ENCODE peak calls at places on chromosomes 16 and 17, in seven cellular contexts. One of them, this sample, is unnamed. For H3K4me1, the result is how much of the 10 kb centered on the place peaks cover.

GRCh38 chr17:47695664-47696376 is 1.9 kb downstream of the TBKBP1 start:
- DNase-seq in heart left ventricle: no peak
- DNase-seq in spleen: no peak
- DNase-seq in stomach: no peak
- DNase-seq in uterus: no peak
- DNase-seq in ovary: no peak
- DNase-seq in left ventricle myocardium inferior: no peak
- DNase-seq in this sample: peak

GRCh38 chr16:81885976-81886586 is 107.0 kb downstream of the PLCG2 start:
- DNase-seq in left ventricle myocardium inferior: no peak
- DNase-seq in spleen: no peak
- DNase-seq in ovary: no peak
- DNase-seq in heart left ventricle: no peak
- DNase-seq in stomach: no peak
- DNase-seq in uterus: no peak
- DNase-seq in this sample: peak

GRCh38 chr16:84829168-84829965 is 9.6 kb downstream of the CRISPLD2 start:
- DNase-seq in spleen: no peak
- DNase-seq in stomach: no peak
- DNase-seq in heart left ventricle: no peak
- DNase-seq in ovary: peak
- DNase-seq in left ventricle myocardium inferior: no peak
- DNase-seq in uterus: peak
- DNase-seq in this sample: peak

GRCh38 chr17:14427914-14428639 is 127.2 kb downstream of the HS3ST3B1 start:
- DNase-seq in heart left ventricle: no peak
- DNase-seq in left ventricle myocardium inferior: no peak
- DNase-seq in ovary: no peak
- DNase-seq in uterus: no peak
- DNase-seq in stomach: no peak
- DNase-seq in spleen: peak
- DNase-seq in this sample: no peak

GRCh38 chr16:6496996-6497395 is 835.6 kb upstream of the RBFOX1 start:
- DNase-seq in stomach: no peak
- DNase-seq in heart left ventricle: no peak
- DNase-seq in left ventricle myocardium inferior: no peak
- DNase-seq in uterus: no peak
- DNase-seq in spleen: no peak
- DNase-seq in ovary: no peak
- DNase-seq in this sample: no peak

GRCh38 chr17:20995873-20996723 is 46.7 kb downstream of the USP22 start:
- DNase-seq in left ventricle myocardium inferior: no peak
- DNase-seq in ovary: no peak
- DNase-seq in heart left ventricle: no peak
- DNase-seq in stomach: no peak
- DNase-seq in uterus: no peak
- DNase-seq in spleen: peak
- DNase-seq in this sample: no peak

GRCh38 chr16:89596061-89596689 is 17.3 kb upstream of the DPEP1 start:
- DNase-seq in spleen: no peak
- DNase-seq in stomach: no peak
- DNase-seq in ovary: no peak
- DNase-seq in heart left ventricle: no peak
- DNase-seq in left ventricle myocardium inferior: no peak
- DNase-seq in uterus: no peak
- DNase-seq in this sample: no peak

GRCh38 chr17:7017827-7018200 is 5.0 kb upstream of the BCL6B start:
- DNase-seq in spleen: no peak
- DNase-seq in left ventricle myocardium inferior: no peak
- DNase-seq in ovary: no peak
- DNase-seq in stomach: no peak
- DNase-seq in heart left ventricle: no peak
- DNase-seq in uterus: no peak
- DNase-seq in this sample: no peak

GRCh38 chr16:48041861-48042435 is 113.8 kb downstream of the ABCC12 start:
- DNase-seq in left ventricle myocardium inferior: no peak
- DNase-seq in heart left ventricle: no peak
- DNase-seq in ovary: no peak
- DNase-seq in uterus: no peak
- DNase-seq in stomach: no peak
- DNase-seq in spleen: no peak
- DNase-seq in this sample: peak

GRCh38 chr17:67276075-67276474 is 31.1 kb upstream of the HELZ start:
- DNase-seq in left ventricle myocardium inferior: no peak
- DNase-seq in uterus: no peak
- DNase-seq in stomach: no peak
- DNase-seq in spleen: no peak
- DNase-seq in ovary: no peak
- DNase-seq in heart left ventricle: peak
- DNase-seq in this sample: peak

GRCh38 chr16:16042076-16042475 is 92.7 kb downstream of the ABCC1 start:
- DNase-seq in spleen: no peak
- DNase-seq in stomach: peak
- DNase-seq in ovary: no peak
- DNase-seq in heart left ventricle: peak
- DNase-seq in uterus: no peak
- DNase-seq in left ventricle myocardium inferior: peak
- DNase-seq in this sample: peak

GRCh38 chr17:65163990-65164495 is 26.9 kb downstream of the RGS9 start:
- DNase-seq in heart left ventricle: no peak
- DNase-seq in left ventricle myocardium inferior: no peak
- DNase-seq in spleen: peak
- DNase-seq in stomach: peak
- DNase-seq in uterus: no peak
- DNase-seq in ovary: no peak
- DNase-seq in this sample: no peak

GRCh38 chr16:11914759-11915643 is 755 bp downstream of the GSPT1 start:
- DNase-seq in left ventricle myocardium inferior: peak
- DNase-seq in ovary: no peak
- DNase-seq in spleen: peak
- DNase-seq in stomach: peak
- DNase-seq in uterus: no peak
- DNase-seq in heart left ventricle: peak
- DNase-seq in this sample: peak

GRCh38 chr16:69917739-69918138 is 33.4 kb upstream of the CLEC18A start:
- DNase-seq in ovary: peak
- DNase-seq in left ventricle myocardium inferior: no peak
- DNase-seq in spleen: no peak
- DNase-seq in uterus: peak
- DNase-seq in heart left ventricle: peak
- DNase-seq in stomach: no peak
- DNase-seq in this sample: peak

GRCh38 chr17:27818311-27819170 is 18.2 kb upstream of the NOS2 start:
- DNase-seq in spleen: no peak
- DNase-seq in uterus: no peak
- DNase-seq in ovary: peak
- DNase-seq in heart left ventricle: peak
- DNase-seq in left ventricle myocardium inferior: peak
- DNase-seq in stomach: no peak
- DNase-seq in this sample: peak

GRCh38 chr16:29925173-29925804 is 737 bp downstream of the KCTD13 start:
- DNase-seq in left ventricle myocardium inferior: no peak
- DNase-seq in stomach: no peak
- DNase-seq in heart left ventricle: no peak
- DNase-seq in uterus: no peak
- DNase-seq in ovary: no peak
- DNase-seq in spleen: no peak
- DNase-seq in this sample: no peak

GRCh38 chr17:79295307-79295706 is 220.7 kb downstream of the ENGASE start:
- DNase-seq in heart left ventricle: no peak
- DNase-seq in left ventricle myocardium inferior: no peak
- DNase-seq in spleen: no peak
- DNase-seq in uterus: no peak
- DNase-seq in ovary: no peak
- DNase-seq in stomach: no peak
- DNase-seq in this sample: no peak

GRCh38 chr17:43454888-43455287 is 28.9 kb upstream of the DHX8 start:
- DNase-seq in heart left ventricle: no peak
- DNase-seq in stomach: no peak
- DNase-seq in left ventricle myocardium inferior: no peak
- DNase-seq in spleen: no peak
- DNase-seq in uterus: no peak
- DNase-seq in ovary: no peak
- DNase-seq in this sample: no peak

DNA sequence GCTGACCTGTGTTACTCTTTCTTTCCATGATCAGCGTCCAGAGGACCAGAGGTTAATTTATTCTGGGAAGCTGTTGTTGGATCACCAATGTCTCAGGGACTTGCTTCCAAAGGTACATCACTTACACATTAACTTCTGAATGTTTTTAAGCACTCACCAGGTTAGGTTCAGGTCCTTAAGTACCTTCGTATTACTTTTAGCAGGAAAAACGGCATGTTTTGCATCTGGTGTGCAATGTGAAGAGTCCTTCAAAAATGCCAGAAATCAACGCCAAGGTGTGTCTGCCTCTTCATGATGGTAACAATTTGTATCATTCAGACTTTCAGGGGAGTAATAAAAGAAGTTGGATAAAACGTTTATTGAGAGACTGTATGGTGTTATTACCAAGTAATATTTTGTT is 3.3 kb downstream of the HERPUD1 start:
- DNase-seq in uterus: no peak
- DNase-seq in spleen: no peak
- DNase-seq in heart left ventricle: no peak
- DNase-seq in stomach: no peak
- DNase-seq in ovary: no peak
- DNase-seq in left ventricle myocardium inferior: no peak
- DNase-seq in this sample: no peak
- H3K4me3 ChIP-seq in uterus: peak
- H3K4me3 ChIP-seq in spleen: peak
- H3K4me3 ChIP-seq in heart left ventricle: peak
- H3K4me3 ChIP-seq in stomach: peak
- H3K4me3 ChIP-seq in ovary: peak
- H3K4me3 ChIP-seq in left ventricle myocardium inferior: peak
- H3K4me3 ChIP-seq in this sample: no peak

GRCh38 chr16:4318171-4318910 is 2.5 kb downstream of the GLIS2 start:
- DNase-seq in uterus: no peak
- DNase-seq in left ventricle myocardium inferior: no peak
- DNase-seq in heart left ventricle: no peak
- DNase-seq in spleen: no peak
- DNase-seq in stomach: no peak
- DNase-seq in ovary: no peak
- DNase-seq in this sample: peak
- H3K4me1 ChIP-seq in uterus: under half
- H3K4me1 ChIP-seq in left ventricle myocardium inferior: half or more
- H3K4me1 ChIP-seq in heart left ventricle: half or more
- H3K4me1 ChIP-seq in spleen: under half
- H3K4me1 ChIP-seq in stomach: half or more
- H3K4me1 ChIP-seq in ovary: under half
- H3K4me1 ChIP-seq in this sample: under half

DNA sequence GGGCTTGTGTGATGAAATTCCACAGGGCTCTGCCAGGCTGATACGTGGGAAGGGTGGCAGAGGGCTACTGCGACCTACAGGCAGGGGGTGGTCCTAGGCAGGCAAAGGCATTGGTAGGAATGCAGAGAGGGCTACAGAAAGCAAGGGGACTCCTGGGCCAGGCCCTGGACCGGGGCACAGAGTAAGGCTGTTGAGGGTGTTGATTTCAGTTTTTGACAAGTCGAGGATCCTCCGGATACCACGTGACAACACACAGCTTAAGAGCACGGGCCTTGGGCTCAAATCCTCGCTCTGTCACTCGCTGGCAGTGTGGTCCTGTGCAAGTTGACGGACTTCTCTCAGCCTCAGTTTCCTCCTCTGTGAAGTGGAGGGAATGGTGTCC is 19.1 kb upstream of the DOC2B start:
- DNase-seq in spleen: peak
- DNase-seq in ovary: no peak
- DNase-seq in left ventricle myocardium inferior: no peak
- DNase-seq in uterus: no peak
- DNase-seq in heart left ventricle: no peak
- DNase-seq in stomach: no peak
- DNase-seq in this sample: no peak
- H3K27ac ChIP-seq in spleen: peak
- H3K27ac ChIP-seq in ovary: no peak
- H3K27ac ChIP-seq in left ventricle myocardium inferior: peak
- H3K27ac ChIP-seq in uterus: no peak
- H3K27ac ChIP-seq in heart left ventricle: peak
- H3K27ac ChIP-seq in stomach: peak
- H3K27ac ChIP-seq in this sample: no peak

GRCh38 chr17:60137731-60138130 is 12.0 kb upstream of the CA4 start:
- DNase-seq in uterus: no peak
- DNase-seq in heart left ventricle: no peak
- DNase-seq in stomach: no peak
- DNase-seq in left ventricle myocardium inferior: no peak
- DNase-seq in spleen: no peak
- DNase-seq in ovary: no peak
- DNase-seq in this sample: no peak

GRCh38 chr17:60139438-60140285 is 10.1 kb upstream of the CA4 start:
- DNase-seq in stomach: peak
- DNase-seq in uterus: peak
- DNase-seq in spleen: peak
- DNase-seq in heart left ventricle: peak
- DNase-seq in left ventricle myocardium inferior: peak
- DNase-seq in ovary: peak
- DNase-seq in this sample: peak

GRCh38 chr17:60142872-60143499 is 6.8 kb upstream of the CA4 start:
- DNase-seq in uterus: peak
- DNase-seq in heart left ventricle: peak
- DNase-seq in stomach: peak
- DNase-seq in spleen: peak
- DNase-seq in left ventricle myocardium inferior: peak
- DNase-seq in ovary: peak
- DNase-seq in this sample: peak

GRCh38 chr17:60138769-60139437 is 10.9 kb upstream of the CA4 start:
- DNase-seq in heart left ventricle: no peak
- DNase-seq in stomach: no peak
- DNase-seq in uterus: no peak
- DNase-seq in left ventricle myocardium inferior: no peak
- DNase-seq in spleen: no peak
- DNase-seq in ovary: no peak
- DNase-seq in this sample: no peak

DNA sequence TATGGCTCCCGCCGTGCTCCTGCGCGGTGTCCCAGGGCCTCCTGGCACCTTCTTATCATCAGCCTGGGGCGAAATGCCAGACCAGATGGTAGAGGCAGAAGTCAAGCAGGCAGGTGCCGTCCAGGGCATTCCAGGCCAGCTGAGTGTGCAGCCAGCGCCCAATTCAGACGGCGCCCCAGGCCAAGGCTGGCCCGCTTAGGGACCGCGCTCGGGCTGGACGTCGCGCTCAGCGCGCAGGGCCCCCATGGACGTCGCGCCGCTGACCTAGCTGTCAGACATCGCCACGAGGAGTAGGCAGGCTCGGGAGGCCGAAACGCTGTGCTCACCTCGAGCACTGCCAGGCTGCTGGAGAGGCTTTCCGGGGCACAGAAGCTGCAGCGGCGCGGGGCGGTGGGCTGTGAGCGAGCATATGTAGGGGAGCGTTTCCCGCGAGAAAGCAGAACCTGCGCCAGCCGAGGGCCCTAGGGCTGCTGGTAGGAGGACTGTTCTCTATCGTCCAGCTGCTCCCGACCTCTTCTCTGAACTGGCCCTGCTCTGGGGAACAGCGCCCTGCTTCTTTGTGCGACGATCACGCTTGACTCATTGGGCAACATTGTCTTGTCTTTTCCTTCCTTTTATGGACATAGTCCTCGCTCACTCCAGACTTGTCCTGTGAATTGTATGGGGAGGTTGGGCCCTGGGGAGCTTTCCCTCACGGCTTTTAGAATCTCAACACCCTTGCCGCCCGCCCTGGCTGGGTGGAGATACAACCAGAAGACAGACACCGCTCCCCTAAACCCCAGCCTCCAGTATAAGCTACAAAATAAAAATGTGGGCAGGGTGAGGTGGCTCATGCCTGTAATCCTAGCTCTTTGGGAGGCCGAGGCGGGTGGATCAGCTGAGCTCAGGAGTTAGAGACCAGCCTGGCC is 8.4 kb upstream of the CA4 start:
- DNase-seq in ovary: no peak
- DNase-seq in heart left ventricle: no peak
- DNase-seq in stomach: peak
- DNase-seq in uterus: no peak
- DNase-seq in left ventricle myocardium inferior: no peak
- DNase-seq in spleen: no peak
- DNase-seq in this sample: peak
- H3K4me3 ChIP-seq in ovary: no peak
- H3K4me3 ChIP-seq in heart left ventricle: no peak
- H3K4me3 ChIP-seq in stomach: peak
- H3K4me3 ChIP-seq in uterus: no peak
- H3K4me3 ChIP-seq in left ventricle myocardium inferior: no peak
- H3K4me3 ChIP-seq in spleen: no peak
- H3K4me3 ChIP-seq in this sample: no peak

This sample was measured in cardiac muscle cell.